ENCODE peak calls at places on chromosome 11, in six cellular contexts. Z, S, K, R, E and T are unnamed samples.

GRCh38 chr11:132994038-132994502 is 538.2 kb downstream of the OPCML start:
- DNase-seq in Z (no peak), S (no peak), K (no peak), R (no peak), E (no peak), T (no peak)

GRCh38 chr11:74773481-74773880 is 24.8 kb downstream of the RNF169 start:
- DNase-seq in Z (no peak), S (no peak), K (no peak), R (no peak), E (no peak), T (no peak)

GRCh38 chr11:99244613-99245012 is 223.9 kb downstream of the CNTN5 start:
- DNase-seq in Z (no peak), S (no peak), K (no peak), R (no peak), E (no peak), T (no peak)

GRCh38 chr11:72231396-72232259 is 7.1 kb downstream of the INPPL1 start:
- DNase-seq in Z (no peak), S (peak), K (no peak), R (no peak), E (no peak), T (no peak)

GRCh38 chr11:63490551-63491239 is at the start of gene PLAAT5:
- DNase-seq in Z (no peak), S (peak), K (peak), R (no peak), E (peak), T (peak)

GRCh38 chr11:120859552-120860295 is 164.2 kb upstream of the TBCEL start:
- DNase-seq in Z (no peak), S (no peak), K (no peak), R (no peak), E (no peak), T (no peak)

GRCh38 chr11:34558673-34559072 is 45.1 kb upstream of the ELF5 start:
- DNase-seq in Z (no peak), S (no peak), K (no peak), R (no peak), E (no peak), T (no peak)

GRCh38 chr11:14124886-14125285 is 162.4 kb downstream of the SPON1 start:
- DNase-seq in Z (no peak), S (no peak), K (no peak), R (no peak), E (no peak), T (no peak)

GRCh38 chr11:63768232-63769043 is at the start of gene ZFTA:
- DNase-seq in Z (peak), S (peak), K (peak), R (peak), E (peak), T (peak)

GRCh38 chr11:64624869-64625481 is 34.0 kb downstream of the SLC22A12 start:
- DNase-seq in Z (no peak), S (no peak), K (no peak), R (no peak), E (no peak), T (no peak)

GRCh38 chr11:94175545-94175944 is 46.9 kb downstream of the PANX1 start:
- DNase-seq in Z (no peak), S (no peak), K (no peak), R (no peak), E (no peak), T (no peak)

GRCh38 chr11:3180869-3181268 is 15.8 kb upstream of the OSBPL5 start:
- DNase-seq in Z (no peak), S (peak), K (no peak), R (no peak), E (no peak), T (no peak)

GRCh38 chr11:77407613-77408012 is 66.3 kb downstream of the PAK1 start:
- DNase-seq in Z (no peak), S (peak), K (no peak), R (no peak), E (peak), T (no peak)

GRCh38 chr11:115078461-115079438 is 400.4 kb downstream of the NXPE2 start:
- DNase-seq in Z (no peak), S (no peak), K (no peak), R (no peak), E (no peak), T (no peak)

GRCh38 chr11:97269527-97269926 is 879.7 kb downstream of the JRKL start:
- DNase-seq in Z (no peak), S (no peak), K (no peak), R (no peak), E (no peak), T (no peak)

GRCh38 chr11:12768731-12769673 is 94.8 kb downstream of the TEAD1 start:
- DNase-seq in Z (no peak), S (no peak), K (no peak), R (no peak), E (no peak), T (no peak)

GRCh38 chr11:12802418-12803085 is 128.3 kb downstream of the TEAD1 start:
- DNase-seq in Z (no peak), S (peak), K (peak), R (no peak), E (peak), T (peak)

GRCh38 chr11:32173435-32173834 is 82.6 kb downstream of the RCN1 start:
- DNase-seq in Z (no peak), S (peak), K (peak), R (no peak), E (peak), T (peak)

GRCh38 chr11:8871283-8871775 is 39.7 kb upstream of the AKIP1 start:
- DNase-seq in Z (no peak), S (peak), K (no peak), R (no peak), E (peak), T (peak)

GRCh38 chr11:67355794-67356550 is 2.6 kb upstream of the POLD4 start:
- DNase-seq in Z (no peak), S (no peak), K (no peak), R (no peak), E (peak), T (no peak)

GRCh38 chr11:74338963-74339362 is 27.5 kb upstream of the P4HA3 start:
- DNase-seq in Z (no peak), S (no peak), K (no peak), R (no peak), E (peak), T (no peak)

GRCh38 chr11:45872513-45873356 is 12.7 kb upstream of the MAPK8IP1 start:
- DNase-seq in Z (no peak), S (peak), K (peak), R (no peak), E (no peak), T (no peak)

GRCh38 chr11:63905179-63905578 is 11.8 kb downstream of the RCOR2 start:
- DNase-seq in Z (no peak), S (no peak), K (no peak), R (no peak), E (no peak), T (no peak)

GRCh38 chr11:43950323-43950855 is 8.0 kb downstream of the C11orf96 start:
- DNase-seq in Z (no peak), S (no peak), K (no peak), R (no peak), E (no peak), T (no peak)